ENCODE peak calls at places on chromosomes 4 and X, in seven cellular contexts. One of them, this sample, is unnamed.

GRCh38 chrX:77505227-77505626 is 58.0 kb downstream of the FGF16 start:
- DNase-seq in neural progenitor cell: no peak
- DNase-seq in activated CD4-positive, alpha-beta T cell treated with anti-CD3 and anti-CD28 coated beads, Interleukin-2, amount 10 ng/mL, durations not matched to agents 7 days and 5 days: no peak
- DNase-seq in CD4-positive, CD25-positive, alpha-beta regulatory T cell: peak
- DNase-seq in RWPE1: no peak
- DNase-seq in RKO: no peak
- DNase-seq in M059J: no peak
- DNase-seq in this sample: no peak

GRCh38 chr4:43547560-43547959 is 655.0 kb downstream of the GRXCR1 start:
- DNase-seq in neural progenitor cell: no peak
- DNase-seq in activated CD4-positive, alpha-beta T cell treated with anti-CD3 and anti-CD28 coated beads, Interleukin-2, amount 10 ng/mL, durations not matched to agents 7 days and 5 days: no peak
- DNase-seq in CD4-positive, CD25-positive, alpha-beta regulatory T cell: no peak
- DNase-seq in RWPE1: no peak
- DNase-seq in RKO: no peak
- DNase-seq in M059J: no peak
- DNase-seq in this sample: no peak

GRCh38 chr4:164779080-164779479 is 25.1 kb downstream of the SMIM31 start:
- DNase-seq in neural progenitor cell: no peak
- DNase-seq in activated CD4-positive, alpha-beta T cell treated with anti-CD3 and anti-CD28 coated beads, Interleukin-2, amount 10 ng/mL, durations not matched to agents 7 days and 5 days: no peak
- DNase-seq in CD4-positive, CD25-positive, alpha-beta regulatory T cell: no peak
- DNase-seq in RWPE1: no peak
- DNase-seq in RKO: no peak
- DNase-seq in M059J: peak
- DNase-seq in this sample: no peak

GRCh38 chr4:4260185-4260751 is 12.2 kb upstream of the TMEM128 start:
- DNase-seq in neural progenitor cell: no peak
- DNase-seq in activated CD4-positive, alpha-beta T cell treated with anti-CD3 and anti-CD28 coated beads, Interleukin-2, amount 10 ng/mL, durations not matched to agents 7 days and 5 days: peak
- DNase-seq in CD4-positive, CD25-positive, alpha-beta regulatory T cell: peak
- DNase-seq in RWPE1: peak
- DNase-seq in RKO: peak
- DNase-seq in M059J: peak
- DNase-seq in this sample: peak

GRCh38 chr4:169841776-169842175 is 84.0 kb upstream of the HPF1 start:
- DNase-seq in neural progenitor cell: no peak
- DNase-seq in activated CD4-positive, alpha-beta T cell treated with anti-CD3 and anti-CD28 coated beads, Interleukin-2, amount 10 ng/mL, durations not matched to agents 7 days and 5 days: no peak
- DNase-seq in CD4-positive, CD25-positive, alpha-beta regulatory T cell: no peak
- DNase-seq in RWPE1: no peak
- DNase-seq in RKO: no peak
- DNase-seq in M059J: no peak
- DNase-seq in this sample: no peak

GRCh38 chr4:64271601-64272081 is 137.6 kb downstream of the TECRL start:
- DNase-seq in neural progenitor cell: no peak
- DNase-seq in activated CD4-positive, alpha-beta T cell treated with anti-CD3 and anti-CD28 coated beads, Interleukin-2, amount 10 ng/mL, durations not matched to agents 7 days and 5 days: no peak
- DNase-seq in CD4-positive, CD25-positive, alpha-beta regulatory T cell: no peak
- DNase-seq in RWPE1: no peak
- DNase-seq in RKO: no peak
- DNase-seq in M059J: peak
- DNase-seq in this sample: no peak

GRCh38 chr4:156734965-156735895 is 236.4 kb downstream of the PDGFC start:
- DNase-seq in neural progenitor cell: no peak
- DNase-seq in activated CD4-positive, alpha-beta T cell treated with anti-CD3 and anti-CD28 coated beads, Interleukin-2, amount 10 ng/mL, durations not matched to agents 7 days and 5 days: no peak
- DNase-seq in CD4-positive, CD25-positive, alpha-beta regulatory T cell: no peak
- DNase-seq in RWPE1: peak
- DNase-seq in RKO: no peak
- DNase-seq in M059J: peak
- DNase-seq in this sample: no peak

GRCh38 chr4:88017516-88018302 is 10.3 kb downstream of the PKD2 start:
- DNase-seq in neural progenitor cell: no peak
- DNase-seq in activated CD4-positive, alpha-beta T cell treated with anti-CD3 and anti-CD28 coated beads, Interleukin-2, amount 10 ng/mL, durations not matched to agents 7 days and 5 days: no peak
- DNase-seq in CD4-positive, CD25-positive, alpha-beta regulatory T cell: no peak
- DNase-seq in RWPE1: peak
- DNase-seq in RKO: peak
- DNase-seq in M059J: peak
- DNase-seq in this sample: no peak

GRCh38 chr4:71752383-71753042 is 31.4 kb downstream of the GC start:
- DNase-seq in neural progenitor cell: no peak
- DNase-seq in activated CD4-positive, alpha-beta T cell treated with anti-CD3 and anti-CD28 coated beads, Interleukin-2, amount 10 ng/mL, durations not matched to agents 7 days and 5 days: no peak
- DNase-seq in CD4-positive, CD25-positive, alpha-beta regulatory T cell: no peak
- DNase-seq in RWPE1: no peak
- DNase-seq in RKO: no peak
- DNase-seq in M059J: peak
- DNase-seq in this sample: no peak

GRCh38 chrX:130085551-130085986 is 24.7 kb downstream of the ELF4 start:
- DNase-seq in neural progenitor cell: no peak
- DNase-seq in activated CD4-positive, alpha-beta T cell treated with anti-CD3 and anti-CD28 coated beads, Interleukin-2, amount 10 ng/mL, durations not matched to agents 7 days and 5 days: no peak
- DNase-seq in CD4-positive, CD25-positive, alpha-beta regulatory T cell: no peak
- DNase-seq in RWPE1: no peak
- DNase-seq in RKO: no peak
- DNase-seq in M059J: no peak
- DNase-seq in this sample: no peak

GRCh38 chrX:120428309-120428708 is 40.8 kb downstream of the LAMP2 start:
- DNase-seq in neural progenitor cell: no peak
- DNase-seq in activated CD4-positive, alpha-beta T cell treated with anti-CD3 and anti-CD28 coated beads, Interleukin-2, amount 10 ng/mL, durations not matched to agents 7 days and 5 days: no peak
- DNase-seq in CD4-positive, CD25-positive, alpha-beta regulatory T cell: no peak
- DNase-seq in RWPE1: no peak
- DNase-seq in RKO: no peak
- DNase-seq in M059J: peak
- DNase-seq in this sample: no peak

GRCh38 chr4:90951037-90951436 is 823.8 kb downstream of the CCSER1 start:
- DNase-seq in neural progenitor cell: no peak
- DNase-seq in activated CD4-positive, alpha-beta T cell treated with anti-CD3 and anti-CD28 coated beads, Interleukin-2, amount 10 ng/mL, durations not matched to agents 7 days and 5 days: no peak
- DNase-seq in CD4-positive, CD25-positive, alpha-beta regulatory T cell: no peak
- DNase-seq in RWPE1: peak
- DNase-seq in RKO: peak
- DNase-seq in M059J: peak
- DNase-seq in this sample: no peak

GRCh38 chrX:134780908-134781307 is 122.6 kb upstream of the PLAC1 start:
- DNase-seq in neural progenitor cell: no peak
- DNase-seq in activated CD4-positive, alpha-beta T cell treated with anti-CD3 and anti-CD28 coated beads, Interleukin-2, amount 10 ng/mL, durations not matched to agents 7 days and 5 days: no peak
- DNase-seq in CD4-positive, CD25-positive, alpha-beta regulatory T cell: no peak
- DNase-seq in RWPE1: no peak
- DNase-seq in RKO: no peak
- DNase-seq in M059J: no peak
- DNase-seq in this sample: no peak

GRCh38 chrX:7943600-7944245 is 16.5 kb upstream of the PNPLA4 start:
- DNase-seq in neural progenitor cell: no peak
- DNase-seq in activated CD4-positive, alpha-beta T cell treated with anti-CD3 and anti-CD28 coated beads, Interleukin-2, amount 10 ng/mL, durations not matched to agents 7 days and 5 days: no peak
- DNase-seq in CD4-positive, CD25-positive, alpha-beta regulatory T cell: no peak
- DNase-seq in RWPE1: peak
- DNase-seq in RKO: no peak
- DNase-seq in M059J: peak
- DNase-seq in this sample: no peak

GRCh38 chrX:38069273-38069672 is 62.9 kb downstream of the SYTL5 start:
- DNase-seq in neural progenitor cell: no peak
- DNase-seq in activated CD4-positive, alpha-beta T cell treated with anti-CD3 and anti-CD28 coated beads, Interleukin-2, amount 10 ng/mL, durations not matched to agents 7 days and 5 days: no peak
- DNase-seq in CD4-positive, CD25-positive, alpha-beta regulatory T cell: no peak
- DNase-seq in RWPE1: no peak
- DNase-seq in RKO: no peak
- DNase-seq in M059J: no peak
- DNase-seq in this sample: no peak

GRCh38 chrX:52425710-52426245 is 57.0 kb downstream of the XAGE2 start:
- DNase-seq in neural progenitor cell: no peak
- DNase-seq in activated CD4-positive, alpha-beta T cell treated with anti-CD3 and anti-CD28 coated beads, Interleukin-2, amount 10 ng/mL, durations not matched to agents 7 days and 5 days: no peak
- DNase-seq in CD4-positive, CD25-positive, alpha-beta regulatory T cell: no peak
- DNase-seq in RWPE1: no peak
- DNase-seq in RKO: no peak
- DNase-seq in M059J: peak
- DNase-seq in this sample: no peak

GRCh38 chrX:48468693-48469691 is 1.1 kb downstream of the SLC38A5 start:
- DNase-seq in neural progenitor cell: peak
- DNase-seq in activated CD4-positive, alpha-beta T cell treated with anti-CD3 and anti-CD28 coated beads, Interleukin-2, amount 10 ng/mL, durations not matched to agents 7 days and 5 days: peak
- DNase-seq in CD4-positive, CD25-positive, alpha-beta regulatory T cell: peak
- DNase-seq in RWPE1: no peak
- DNase-seq in RKO: peak
- DNase-seq in M059J: no peak
- DNase-seq in this sample: peak

GRCh38 chr4:185307136-185307950 is 88.4 kb downstream of the LRP2BP start:
- DNase-seq in neural progenitor cell: peak
- DNase-seq in activated CD4-positive, alpha-beta T cell treated with anti-CD3 and anti-CD28 coated beads, Interleukin-2, amount 10 ng/mL, durations not matched to agents 7 days and 5 days: no peak
- DNase-seq in CD4-positive, CD25-positive, alpha-beta regulatory T cell: peak
- DNase-seq in RWPE1: peak
- DNase-seq in RKO: no peak
- DNase-seq in M059J: peak
- DNase-seq in this sample: no peak

GRCh38 chr4:152864361-152864760 is 71.8 kb upstream of the FHDC1 start:
- DNase-seq in neural progenitor cell: no peak
- DNase-seq in activated CD4-positive, alpha-beta T cell treated with anti-CD3 and anti-CD28 coated beads, Interleukin-2, amount 10 ng/mL, durations not matched to agents 7 days and 5 days: no peak
- DNase-seq in CD4-positive, CD25-positive, alpha-beta regulatory T cell: no peak
- DNase-seq in RWPE1: no peak
- DNase-seq in RKO: no peak
- DNase-seq in M059J: no peak
- DNase-seq in this sample: no peak

GRCh38 chrX:155056877-155057792 is 13.8 kb downstream of the CMC4 start:
- DNase-seq in neural progenitor cell: peak
- DNase-seq in activated CD4-positive, alpha-beta T cell treated with anti-CD3 and anti-CD28 coated beads, Interleukin-2, amount 10 ng/mL, durations not matched to agents 7 days and 5 days: peak
- DNase-seq in CD4-positive, CD25-positive, alpha-beta regulatory T cell: peak
- DNase-seq in RWPE1: peak
- DNase-seq in RKO: no peak
- DNase-seq in M059J: peak
- DNase-seq in this sample: peak

GRCh38 chrX:101550825-101551767 is 749 bp downstream of the ARMCX1 start:
- DNase-seq in neural progenitor cell: peak
- DNase-seq in activated CD4-positive, alpha-beta T cell treated with anti-CD3 and anti-CD28 coated beads, Interleukin-2, amount 10 ng/mL, durations not matched to agents 7 days and 5 days: no peak
- DNase-seq in CD4-positive, CD25-positive, alpha-beta regulatory T cell: no peak
- DNase-seq in RWPE1: peak
- DNase-seq in RKO: no peak
- DNase-seq in M059J: peak
- DNase-seq in this sample: no peak

GRCh38 chr4:113732923-113733527 is 28.5 kb downstream of the CAMK2D start:
- DNase-seq in neural progenitor cell: no peak
- DNase-seq in activated CD4-positive, alpha-beta T cell treated with anti-CD3 and anti-CD28 coated beads, Interleukin-2, amount 10 ng/mL, durations not matched to agents 7 days and 5 days: no peak
- DNase-seq in CD4-positive, CD25-positive, alpha-beta regulatory T cell: no peak
- DNase-seq in RWPE1: no peak
- DNase-seq in RKO: no peak
- DNase-seq in M059J: no peak
- DNase-seq in this sample: no peak

GRCh38 chr4:26105815-26106699 is 192.0 kb downstream of the SMIM20 start:
- DNase-seq in neural progenitor cell: no peak
- DNase-seq in activated CD4-positive, alpha-beta T cell treated with anti-CD3 and anti-CD28 coated beads, Interleukin-2, amount 10 ng/mL, durations not matched to agents 7 days and 5 days: no peak
- DNase-seq in CD4-positive, CD25-positive, alpha-beta regulatory T cell: no peak
- DNase-seq in RWPE1: peak
- DNase-seq in RKO: peak
- DNase-seq in M059J: peak
- DNase-seq in this sample: no peak

GRCh38 chr4:90030953-90031352 is 96.2 kb upstream of the CCSER1 start:
- DNase-seq in neural progenitor cell: peak
- DNase-seq in activated CD4-positive, alpha-beta T cell treated with anti-CD3 and anti-CD28 coated beads, Interleukin-2, amount 10 ng/mL, durations not matched to agents 7 days and 5 days: no peak
- DNase-seq in CD4-positive, CD25-positive, alpha-beta regulatory T cell: no peak
- DNase-seq in RWPE1: no peak
- DNase-seq in RKO: peak
- DNase-seq in M059J: peak
- DNase-seq in this sample: no peak

GRCh38 chr4:14844059-14844458 is 158.2 kb upstream of the CPEB2 start:
- DNase-seq in neural progenitor cell: no peak
- DNase-seq in activated CD4-positive, alpha-beta T cell treated with anti-CD3 and anti-CD28 coated beads, Interleukin-2, amount 10 ng/mL, durations not matched to agents 7 days and 5 days: no peak
- DNase-seq in CD4-positive, CD25-positive, alpha-beta regulatory T cell: no peak
- DNase-seq in RWPE1: no peak
- DNase-seq in RKO: no peak
- DNase-seq in M059J: peak
- DNase-seq in this sample: no peak

GRCh38 chrX:153444333-153445011 is 1.4 kb downstream of the TREX2 start:
- DNase-seq in neural progenitor cell: no peak
- DNase-seq in activated CD4-positive, alpha-beta T cell treated with anti-CD3 and anti-CD28 coated beads, Interleukin-2, amount 10 ng/mL, durations not matched to agents 7 days and 5 days: no peak
- DNase-seq in CD4-positive, CD25-positive, alpha-beta regulatory T cell: no peak
- DNase-seq in RWPE1: no peak
- DNase-seq in RKO: no peak
- DNase-seq in M059J: no peak
- DNase-seq in this sample: no peak

GRCh38 chr4:91325495-91325894 is 978.3 kb upstream of the GRID2 start:
- DNase-seq in neural progenitor cell: no peak
- DNase-seq in activated CD4-positive, alpha-beta T cell treated with anti-CD3 and anti-CD28 coated beads, Interleukin-2, amount 10 ng/mL, durations not matched to agents 7 days and 5 days: no peak
- DNase-seq in CD4-positive, CD25-positive, alpha-beta regulatory T cell: no peak
- DNase-seq in RWPE1: peak
- DNase-seq in RKO: peak
- DNase-seq in M059J: peak
- DNase-seq in this sample: no peak

GRCh38 chr4:8509311-8509950 is 68.9 kb downstream of the TRMT44 start:
- DNase-seq in neural progenitor cell: no peak
- DNase-seq in activated CD4-positive, alpha-beta T cell treated with anti-CD3 and anti-CD28 coated beads, Interleukin-2, amount 10 ng/mL, durations not matched to agents 7 days and 5 days: no peak
- DNase-seq in CD4-positive, CD25-positive, alpha-beta regulatory T cell: no peak
- DNase-seq in RWPE1: no peak
- DNase-seq in RKO: no peak
- DNase-seq in M059J: no peak
- DNase-seq in this sample: no peak

GRCh38 chrX:133005038-133005437 is 46.6 kb upstream of the HS6ST2 start:
- DNase-seq in neural progenitor cell: peak
- DNase-seq in activated CD4-positive, alpha-beta T cell treated with anti-CD3 and anti-CD28 coated beads, Interleukin-2, amount 10 ng/mL, durations not matched to agents 7 days and 5 days: no peak
- DNase-seq in CD4-positive, CD25-positive, alpha-beta regulatory T cell: no peak
- DNase-seq in RWPE1: peak
- DNase-seq in RKO: peak
- DNase-seq in M059J: peak
- DNase-seq in this sample: no peak

GRCh38 chr4:1981251-1982055 is 27.3 kb downstream of the NELFA start:
- DNase-seq in neural progenitor cell: peak
- DNase-seq in activated CD4-positive, alpha-beta T cell treated with anti-CD3 and anti-CD28 coated beads, Interleukin-2, amount 10 ng/mL, durations not matched to agents 7 days and 5 days: no peak
- DNase-seq in CD4-positive, CD25-positive, alpha-beta regulatory T cell: no peak
- DNase-seq in RWPE1: peak
- DNase-seq in RKO: peak
- DNase-seq in M059J: peak
- DNase-seq in this sample: no peak

GRCh38 chr4:55795342-55795741 is 24.2 kb upstream of the EXOC1L start:
- DNase-seq in neural progenitor cell: no peak
- DNase-seq in activated CD4-positive, alpha-beta T cell treated with anti-CD3 and anti-CD28 coated beads, Interleukin-2, amount 10 ng/mL, durations not matched to agents 7 days and 5 days: no peak
- DNase-seq in CD4-positive, CD25-positive, alpha-beta regulatory T cell: no peak
- DNase-seq in RWPE1: no peak
- DNase-seq in RKO: no peak
- DNase-seq in M059J: no peak
- DNase-seq in this sample: no peak

GRCh38 chr4:98283219-98284199 is 22.3 kb downstream of the RAP1GDS1 start:
- DNase-seq in neural progenitor cell: no peak
- DNase-seq in activated CD4-positive, alpha-beta T cell treated with anti-CD3 and anti-CD28 coated beads, Interleukin-2, amount 10 ng/mL, durations not matched to agents 7 days and 5 days: no peak
- DNase-seq in CD4-positive, CD25-positive, alpha-beta regulatory T cell: no peak
- DNase-seq in RWPE1: no peak
- DNase-seq in RKO: peak
- DNase-seq in M059J: peak
- DNase-seq in this sample: no peak

GRCh38 chr4:128635939-128636551 is 173.5 kb upstream of the JADE1 start:
- DNase-seq in neural progenitor cell: peak
- DNase-seq in activated CD4-positive, alpha-beta T cell treated with anti-CD3 and anti-CD28 coated beads, Interleukin-2, amount 10 ng/mL, durations not matched to agents 7 days and 5 days: no peak
- DNase-seq in CD4-positive, CD25-positive, alpha-beta regulatory T cell: no peak
- DNase-seq in RWPE1: no peak
- DNase-seq in RKO: no peak
- DNase-seq in M059J: no peak
- DNase-seq in this sample: no peak

GRCh38 chrX:41695464-41695863 is 6.7 kb downstream of the GPR34 start:
- DNase-seq in neural progenitor cell: no peak
- DNase-seq in activated CD4-positive, alpha-beta T cell treated with anti-CD3 and anti-CD28 coated beads, Interleukin-2, amount 10 ng/mL, durations not matched to agents 7 days and 5 days: no peak
- DNase-seq in CD4-positive, CD25-positive, alpha-beta regulatory T cell: peak
- DNase-seq in RWPE1: no peak
- DNase-seq in RKO: no peak
- DNase-seq in M059J: peak
- DNase-seq in this sample: peak

GRCh38 chr4:123325241-123325681 is 71.3 kb upstream of the SPRY1 start:
- DNase-seq in neural progenitor cell: no peak
- DNase-seq in activated CD4-positive, alpha-beta T cell treated with anti-CD3 and anti-CD28 coated beads, Interleukin-2, amount 10 ng/mL, durations not matched to agents 7 days and 5 days: no peak
- DNase-seq in CD4-positive, CD25-positive, alpha-beta regulatory T cell: no peak
- DNase-seq in RWPE1: no peak
- DNase-seq in RKO: no peak
- DNase-seq in M059J: no peak
- DNase-seq in this sample: no peak

GRCh38 chrX:123878177-123878576 is 18.3 kb downstream of the XIAP start:
- DNase-seq in neural progenitor cell: no peak
- DNase-seq in activated CD4-positive, alpha-beta T cell treated with anti-CD3 and anti-CD28 coated beads, Interleukin-2, amount 10 ng/mL, durations not matched to agents 7 days and 5 days: peak
- DNase-seq in CD4-positive, CD25-positive, alpha-beta regulatory T cell: peak
- DNase-seq in RWPE1: no peak
- DNase-seq in RKO: no peak
- DNase-seq in M059J: peak
- DNase-seq in this sample: peak

GRCh38 chr4:27412617-27413016 is 552.0 kb downstream of the STIM2 start:
- DNase-seq in neural progenitor cell: no peak
- DNase-seq in activated CD4-positive, alpha-beta T cell treated with anti-CD3 and anti-CD28 coated beads, Interleukin-2, amount 10 ng/mL, durations not matched to agents 7 days and 5 days: no peak
- DNase-seq in CD4-positive, CD25-positive, alpha-beta regulatory T cell: no peak
- DNase-seq in RWPE1: peak
- DNase-seq in RKO: no peak
- DNase-seq in M059J: no peak
- DNase-seq in this sample: no peak

GRCh38 chr4:22313974-22314373 is 201.9 kb downstream of the ADGRA3 start:
- DNase-seq in neural progenitor cell: no peak
- DNase-seq in activated CD4-positive, alpha-beta T cell treated with anti-CD3 and anti-CD28 coated beads, Interleukin-2, amount 10 ng/mL, durations not matched to agents 7 days and 5 days: no peak
- DNase-seq in CD4-positive, CD25-positive, alpha-beta regulatory T cell: no peak
- DNase-seq in RWPE1: no peak
- DNase-seq in RKO: no peak
- DNase-seq in M059J: no peak
- DNase-seq in this sample: no peak

This sample was measured in CD4-positive, alpha-beta memory T cell.